ENCODE peak calls at places on chromosomes 1 and 21, in ten cellular contexts. O is heart right ventricle, K is ovary, B is lung, X is PC-9, F is astrocyte of the spinal cord, Q is kidney, E is HCT116, D is dorsolateral prefrontal cortex, A is A549. P is an unnamed sample.
A peak's percentile ranks its signal among the peaks of the same experiment; 100 is the strongest.

GRCh38 chr1:117696567-117696966 is 90.7 kb downstream of the TENT5C start:
- DNase-seq in O (no peak), K (no peak), B (no peak), X (no peak), F (no peak), Q (no peak), E (no peak), D (no peak), A (no peak), P (peak; percentile 55)

GRCh38 chr1:110559157-110559556 is 40.2 kb upstream of the KCNA10 start:
- DNase-seq in O (no peak), K (no peak), B (no peak), X (no peak), F (no peak), Q (no peak), E (no peak), D (no peak), A (no peak), P (no peak)

GRCh38 chr21:33587792-33588484 is 546 bp downstream of the DONSON start:
- DNase-seq in O (peak; percentile 26), K (peak; percentile 60), B (no peak), X (no peak), F (peak; percentile 29), Q (peak; percentile 83), E (no peak), D (no peak), A (peak; percentile 23), P (peak; percentile 30)

GRCh38 chr1:155938220-155938627 is 3.2 kb upstream of the RXFP4 start:
- DNase-seq in O (peak; percentile 64), K (no peak), B (no peak), X (no peak), F (peak; percentile 76), Q (no peak), E (peak; percentile 71), D (no peak), A (peak; percentile 81), P (peak; percentile 83)

GRCh38 chr1:228833911-228834631 is 98.8 kb downstream of the RHOU start:
- DNase-seq in O (no peak), K (peak; percentile 58), B (peak; percentile 16), X (no peak), F (peak; percentile 29), Q (no peak), E (no peak), D (no peak), A (no peak), P (no peak)

GRCh38 chr1:47696404-47696910 is 258.6 kb downstream of the FOXD2 start:
- DNase-seq in O (no peak), K (no peak), B (no peak), X (no peak), F (no peak), Q (no peak), E (no peak), D (no peak), A (no peak), P (no peak)

GRCh38 chr1:156689035-156689959 is 12.1 kb upstream of the NES start:
- DNase-seq in O (peak; percentile 74), K (peak; percentile 84), B (peak; percentile 77), X (peak; percentile 84), F (peak; percentile 79), Q (peak; percentile 90), E (peak; percentile 81), D (peak; percentile 56), A (peak; percentile 86), P (peak; percentile 86)

GRCh38 chr1:110672753-110673108 is 2.0 kb downstream of the KCNA3 start:
- DNase-seq in O (no peak), K (no peak), B (no peak), X (no peak), F (no peak), Q (no peak), E (no peak), D (no peak), A (no peak), P (no peak)

GRCh38 chr1:53619811-53620619 is 118.9 kb downstream of the GLIS1 start:
- DNase-seq in O (no peak), K (peak; percentile 17), B (no peak), X (no peak), F (peak; percentile 18), Q (peak; percentile 36), E (no peak), D (peak; percentile 41), A (no peak), P (peak; percentile 4)

GRCh38 chr1:183533617-183534174 is 56.6 kb downstream of the NCF2 start:
- DNase-seq in O (no peak), K (no peak), B (no peak), X (no peak), F (no peak), Q (no peak), E (no peak), D (no peak), A (no peak), P (no peak)

GRCh38 chr1:21605964-21606705 is 63.0 kb downstream of the RAP1GAP start:
- DNase-seq in O (no peak), K (no peak), B (no peak), X (no peak), F (no peak), Q (no peak), E (no peak), D (no peak), A (no peak), P (no peak)

GRCh38 chr21:36917487-36918158 is 48.8 kb downstream of the HLCS start:
- DNase-seq in O (peak; percentile 16), K (no peak), B (no peak), X (peak; percentile 16), F (peak; percentile 68), Q (no peak), E (no peak), D (no peak), A (peak; percentile 84), P (peak; percentile 76)
- TF ChIP-seq CTCF in O (peak; percentile 48), K (no peak), B (peak; percentile 32), X (no peak), F (peak; percentile 85), Q (peak; percentile 53), E (peak; percentile 51), D (peak; percentile 67), A (peak; percentile 67), P (peak; percentile 89)

DNA sequence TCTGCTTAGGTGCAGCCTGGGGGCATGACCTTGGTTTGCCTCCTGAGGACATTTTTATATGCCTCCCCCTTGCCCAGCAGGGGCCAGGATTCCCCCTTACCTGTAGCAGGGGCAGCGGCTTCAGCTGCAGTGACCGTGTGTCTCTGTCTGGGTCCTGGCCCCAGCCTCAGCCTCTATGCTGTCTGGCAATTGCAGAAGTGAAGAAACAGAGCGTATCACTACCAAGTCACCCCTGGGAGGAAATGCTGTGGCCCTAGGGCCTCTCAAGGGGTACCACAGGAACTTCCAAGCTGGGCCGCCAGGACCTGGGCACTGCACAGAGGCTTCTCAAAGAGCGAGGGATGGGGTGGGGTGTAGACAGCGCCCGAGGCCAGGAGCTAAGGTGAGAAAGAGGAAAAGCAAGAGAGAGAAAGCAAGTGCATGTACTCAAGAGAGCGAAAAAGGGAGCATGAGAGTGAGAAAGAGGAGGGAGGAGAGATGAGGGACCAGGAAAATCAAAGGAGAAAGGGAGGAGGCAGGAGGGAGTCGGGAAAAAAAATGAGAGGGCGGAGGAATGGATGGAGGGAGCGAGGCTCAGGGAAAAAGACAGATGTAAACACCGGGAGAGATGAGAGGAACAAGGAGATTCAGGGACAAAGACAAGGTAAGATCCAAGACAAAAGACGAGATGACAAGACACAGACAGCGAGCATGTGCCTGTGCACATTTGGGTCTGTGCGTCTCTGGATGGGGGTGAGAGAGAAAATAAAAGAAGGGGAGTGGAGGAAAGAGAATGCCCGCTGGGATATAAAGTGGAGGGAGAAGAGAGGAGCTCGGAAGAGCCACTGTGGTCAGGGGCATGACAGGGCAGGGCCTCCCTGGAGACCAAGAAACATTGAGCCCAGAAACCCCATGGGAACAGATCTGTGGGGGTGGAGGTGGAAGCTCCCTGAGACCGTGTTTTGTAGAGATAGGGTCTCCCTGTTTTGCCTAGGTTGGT is at the start of gene PTAFR:
- DNase-seq in O (no peak), K (no peak), B (peak; percentile 45), X (no peak), F (no peak), Q (no peak), E (no peak), D (no peak), A (no peak), P (no peak)
- H3K4me3 ChIP-seq in O (no peak within 1 kb of the TSS), K (no peak within 1 kb of the TSS), B (no peak within 1 kb of the TSS), X (no peak within 1 kb of the TSS), F (no peak within 1 kb of the TSS), Q (no peak within 1 kb of the TSS), E (no peak within 1 kb of the TSS), D (no peak within 1 kb of the TSS), A (no peak within 1 kb of the TSS), P (no peak within 1 kb of the TSS)

DNA sequence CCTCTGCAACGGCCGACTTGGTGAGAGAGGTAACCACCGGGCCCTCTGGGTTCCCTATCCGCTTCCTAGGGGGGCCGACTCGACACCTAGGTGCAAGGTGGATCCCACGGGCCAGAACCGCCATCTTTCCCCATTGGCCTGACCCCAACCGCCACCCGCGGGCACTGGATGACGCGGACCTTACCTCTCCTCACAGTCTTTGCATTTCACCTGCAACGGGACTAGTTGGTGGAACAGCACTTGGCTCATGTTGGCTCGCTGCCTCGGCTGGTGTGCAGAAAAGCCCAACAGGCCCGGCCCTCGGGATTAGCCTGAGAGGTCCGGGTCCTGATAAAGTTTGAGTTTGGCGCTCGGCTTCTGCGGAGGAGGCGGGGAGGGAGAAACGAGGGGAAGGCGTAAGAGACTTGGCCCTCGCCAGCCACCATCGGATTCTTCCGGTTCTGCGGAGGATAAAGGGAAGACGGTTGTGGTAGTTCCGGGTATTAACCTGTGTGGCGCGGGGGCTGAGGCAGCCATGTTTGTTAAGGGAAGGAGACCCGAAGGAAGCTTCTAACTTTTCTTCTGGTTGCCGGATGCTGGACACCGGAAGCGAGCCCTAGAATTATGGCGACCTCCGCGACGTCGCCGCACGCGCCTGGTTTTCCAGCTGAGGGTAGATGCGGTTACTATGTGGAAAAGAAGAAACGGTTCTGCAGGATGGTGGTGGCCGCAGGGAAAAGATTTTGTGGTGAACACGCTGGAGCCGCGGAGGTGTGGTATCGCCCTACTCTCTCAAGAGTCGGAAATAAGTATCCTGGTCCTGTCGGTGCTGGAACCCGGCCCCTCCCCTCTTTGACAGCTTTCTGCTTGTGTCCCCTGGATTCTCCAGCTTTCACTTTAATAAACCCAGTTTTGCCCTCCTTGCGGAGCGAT is at the start of the genes SASS6 and TRMT13:
- DNase-seq in O (peak; percentile 98), K (peak; percentile 96), B (peak; percentile 98), X (peak; percentile 91), F (peak; percentile 99), Q (peak; percentile 99), E (peak; percentile 97), D (peak; percentile 96), A (peak; percentile 97), P (peak; percentile 99)
- TF ChIP-seq CTCF in O (no peak), K (no peak), B (no peak), X (no peak), F (no peak), Q (peak; percentile 15), E (no peak), D (peak; percentile 47), A (no peak), P (no peak)

DNA sequence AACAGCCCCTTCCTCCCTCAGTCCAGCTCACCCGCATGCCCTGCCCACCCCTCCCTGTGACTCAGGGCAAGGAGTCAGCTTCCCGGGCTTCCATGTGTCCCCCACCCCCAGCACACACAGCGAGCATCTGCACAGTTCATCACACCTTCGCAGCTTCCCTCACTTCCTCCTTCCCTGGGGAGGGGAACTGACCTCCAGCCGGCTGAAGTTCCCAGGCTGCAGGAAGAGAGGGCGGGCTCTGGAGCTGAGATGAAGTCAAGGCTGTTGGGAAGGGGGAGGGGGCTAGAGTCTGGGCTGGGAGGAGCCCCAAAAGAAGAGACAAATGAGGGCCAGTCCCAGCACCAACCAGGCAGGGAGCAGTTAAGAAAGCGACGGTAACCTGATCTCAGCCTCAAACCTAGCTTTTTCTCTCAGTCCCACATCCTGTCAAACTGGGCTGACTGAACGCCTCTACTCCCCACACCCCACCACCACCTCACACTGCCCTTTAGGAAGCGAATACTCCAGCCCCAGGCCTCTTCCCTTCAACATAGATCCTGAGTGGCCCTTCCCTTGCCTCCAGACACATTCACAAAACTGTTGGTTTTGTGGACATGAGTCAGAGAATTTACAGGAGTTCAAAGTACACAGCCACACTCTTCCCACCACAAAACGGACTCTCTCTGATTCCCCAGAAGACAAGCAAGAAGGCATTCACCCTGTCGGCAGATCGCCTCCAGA is 1.9 kb downstream of the RHOC start:
- DNase-seq in O (peak; percentile 96), K (peak; percentile 89), B (peak; percentile 84), X (peak; percentile 94), F (peak; percentile 97), Q (peak; percentile 96), E (peak; percentile 80), D (no peak), A (peak; percentile 88), P (peak; percentile 96)
- H3K4me3 ChIP-seq in O (peak overlapping the region; percentile 98), K (peak overlapping the region; percentile 67), B (peak overlapping the region; percentile 81), X (peak overlapping the region; percentile 87), F (peak overlapping the region; percentile 92), Q (peak overlapping the region; percentile 61), E (peak overlapping the region; percentile 90), D (peak overlapping the region; percentile 38), A (peak overlapping the region; percentile 99), P (peak overlapping the region; percentile 95)

P was measured in fibroblast of pulmonary artery.